ENCODE peak calls at places on chromosome 11, in ten cellular contexts. P, G, Q, W, U, B, Z, S, T and N are unnamed samples.

GRCh38 chr11:62061356-62062222 is 62.2 kb upstream of the INCENP start:
- DNase-seq in W (no peak), U (no peak), T (no peak), S (no peak), P (peak; percentile 42), G (no peak), B (no peak), Z (no peak), Q (no peak), N (peak; percentile 9)

GRCh38 chr11:7016011-7016410 is 4.1 kb downstream of the ZNF214 start:
- DNase-seq in Z (no peak), W (no peak), S (no peak), B (no peak), U (no peak), G (no peak), T (no peak), Q (no peak), P (no peak), N (no peak)

GRCh38 chr11:68841718-68842426 is at the start of gene CPT1A:
- DNase-seq in Z (peak; percentile 48), S (no peak), U (peak; percentile 86), P (peak; percentile 90), B (peak; percentile 86), G (peak; percentile 83), W (no peak), T (peak; percentile 90), Q (peak; percentile 91), N (peak; percentile 79)

GRCh38 chr11:1437500-1437899 is 47.8 kb downstream of the BRSK2 start:
- DNase-seq in S (no peak), Z (no peak), B (peak; percentile 78), G (no peak), U (peak; percentile 83), T (no peak), Q (peak; percentile 73), P (no peak), W (no peak), N (no peak)

GRCh38 chr11:3803726-3804510 is 4.4 kb upstream of the PGAP2 start:
- DNase-seq in U (no peak), Q (no peak), Z (no peak), W (no peak), T (no peak), P (no peak), G (no peak), S (no peak), B (no peak), N (no peak)

GRCh38 chr11:47305734-47306483 is 36.0 kb downstream of the MADD start:
- DNase-seq in G (no peak), P (no peak), S (no peak), Q (no peak), U (no peak), W (no peak), T (no peak), B (no peak), Z (no peak), N (no peak)

GRCh38 chr11:121777056-121777455 is 324.3 kb upstream of the SORL1-AS1 start:
- DNase-seq in S (no peak), P (no peak), G (no peak), Q (no peak), T (no peak), Z (no peak), W (no peak), B (no peak), U (no peak), N (no peak)

GRCh38 chr11:106447631-106448191 is 370.2 kb downstream of the AASDHPPT start:
- DNase-seq in Q (no peak), Z (no peak), G (no peak), T (no peak), P (no peak), W (no peak), U (no peak), S (no peak), B (no peak), N (no peak)

GRCh38 chr11:32297629-32298028 is 137.7 kb downstream of the WT1 start:
- DNase-seq in P (no peak), B (no peak), G (peak; percentile 57), Z (no peak), W (no peak), T (no peak), Q (peak; percentile 31), U (no peak), S (no peak), N (no peak)

GRCh38 chr11:11000546-11001283 is 142.9 kb upstream of the ZBED5 start:
- DNase-seq in B (no peak), S (no peak), Q (no peak), T (peak; percentile 47), U (no peak), W (no peak), Z (no peak), G (no peak), P (peak; percentile 78), N (no peak)

GRCh38 chr11:20045098-20045688 is 115.1 kb downstream of the DBX1 start:
- DNase-seq in T (no peak), W (no peak), Q (no peak), S (no peak), P (no peak), B (no peak), Z (no peak), G (no peak), U (no peak), N (no peak)

GRCh38 chr11:124174001-124174400 is 9.1 kb upstream of the OR10D3 start:
- DNase-seq in Z (no peak), U (no peak), T (no peak), S (no peak), P (no peak), Q (peak; percentile 38), G (peak; percentile 3), W (no peak), B (no peak), N (no peak)

GRCh38 chr11:36034572-36035331 is 90.9 kb downstream of the LDLRAD3 start:
- DNase-seq in U (no peak), W (no peak), B (no peak), Z (no peak), G (peak; percentile 62), P (no peak), T (no peak), Q (no peak), S (no peak), N (no peak)

DNA sequence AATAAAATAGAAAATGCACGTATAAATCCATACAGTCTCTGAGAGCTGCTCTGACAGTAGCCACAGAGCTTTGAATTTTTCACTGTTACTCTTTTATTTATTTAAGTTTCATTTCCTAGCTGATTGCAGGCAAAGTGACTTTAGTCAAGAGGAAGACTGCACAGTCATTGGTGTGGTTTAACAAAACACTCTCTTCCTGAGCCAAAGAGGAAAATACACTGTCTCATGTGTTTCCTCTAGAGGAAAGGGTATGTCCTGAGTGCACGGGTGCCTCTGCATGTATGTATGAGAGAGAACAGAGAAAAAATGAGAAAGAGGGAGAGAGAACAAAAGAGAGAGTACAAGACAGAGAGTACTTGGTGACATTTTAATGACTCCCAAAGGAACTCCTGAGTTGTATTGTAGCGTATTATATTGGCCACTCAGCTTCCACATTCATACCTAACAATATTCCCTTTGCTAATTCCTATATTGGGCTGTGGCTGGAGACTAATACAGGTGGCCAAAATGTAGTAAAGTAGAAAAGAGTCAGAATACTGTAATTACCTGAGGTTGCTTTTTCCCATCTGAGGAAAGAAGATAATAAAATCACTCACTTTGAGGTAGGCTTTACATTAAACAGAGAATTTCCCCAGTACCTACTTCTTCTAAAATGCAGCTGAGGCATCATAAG is at the start of gene OR4D9:
- DNase-seq in U (no peak), S (no peak), T (no peak), Z (no peak), G (no peak), Q (no peak), P (no peak), W (no peak), B (no peak), N (no peak)
- TF ChIP-seq EP300 in U (no peak), S (no peak), T (no peak), Z (no peak), G (no peak), Q (no peak), P (no peak), W (no peak), B (no peak), N (no peak)

GRCh38 chr11:67285541-67286498 is 3.3 kb upstream of the ANKRD13D start:
- DNase-seq in Z (no peak), Q (no peak), B (peak; percentile 44), S (no peak), W (no peak), P (peak; percentile 67), U (no peak), T (no peak), G (no peak), N (no peak)
- H3K4me1 ChIP-seq in Z (peaks cover 47% of the 10 kb centered on the region), Q (peaks cover 15% of the 10 kb centered on the region), B (peaks cover 7% of the 10 kb centered on the region), S (peaks cover 72% of the 10 kb centered on the region), W (peaks cover 26% of the 10 kb centered on the region), P (peaks cover 29% of the 10 kb centered on the region), U (peaks cover 29% of the 10 kb centered on the region), T (peaks cover 28% of the 10 kb centered on the region), G (peaks cover 19% of the 10 kb centered on the region), N (peaks cover 40% of the 10 kb centered on the region)

GRCh38 chr11:108101090-108101775 is 20.1 kb upstream of the ACAT1 start:
- DNase-seq in W (no peak), Q (no peak), S (no peak), U (no peak), G (no peak), B (no peak), T (no peak), Z (no peak), P (no peak), N (no peak)
- TF ChIP-seq EP300 in W (no peak), Q (no peak), S (no peak), U (no peak), G (no peak), B (no peak), T (no peak), Z (no peak), P (no peak), N (no peak)

GRCh38 chr11:126607776-126608625 is 252.5 kb downstream of the ST3GAL4 start:
- DNase-seq in G (no peak), B (no peak), Z (no peak), P (no peak), U (no peak), Q (no peak), W (no peak), S (no peak), T (no peak), N (no peak)

GRCh38 chr11:126607374-126607773 is 251.9 kb downstream of the ST3GAL4 start:
- DNase-seq in B (no peak), S (no peak), T (peak; percentile 25), G (peak; percentile 59), W (no peak), U (peak; percentile 64), Z (peak; percentile 18), Q (peak; percentile 79), P (no peak), N (no peak)

GRCh38 chr11:126608626-126609010 is 253.1 kb downstream of the ST3GAL4 start:
- DNase-seq in P (no peak), G (no peak), S (no peak), Q (no peak), B (no peak), W (no peak), Z (no peak), T (no peak), U (no peak), N (no peak)

GRCh38 chr11:126604461-126604860 is 249.0 kb downstream of the ST3GAL4 start:
- DNase-seq in Z (no peak), U (no peak), W (no peak), G (no peak), T (no peak), P (no peak), S (no peak), Q (no peak), B (no peak), N (no peak)

DNA sequence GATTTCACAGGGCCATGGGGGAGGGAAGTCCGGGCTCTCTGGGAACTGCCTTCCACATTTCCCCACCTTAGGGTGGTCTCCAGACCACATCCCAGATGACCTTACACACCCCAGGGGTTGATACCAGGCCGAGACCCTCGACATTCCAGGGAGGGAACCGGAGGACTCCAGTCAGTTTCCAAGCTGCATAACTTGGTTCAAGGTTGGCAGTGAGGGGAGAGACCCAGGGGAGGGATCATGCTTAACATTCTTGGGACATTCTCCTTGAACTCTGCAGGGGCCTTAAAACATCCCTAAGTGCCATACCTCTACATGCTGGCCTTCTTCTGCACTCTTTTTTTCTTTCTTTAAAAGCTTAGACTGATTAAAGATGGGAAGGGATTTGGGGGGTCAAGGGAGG is 251.0 kb downstream of the ST3GAL4 start:
- DNase-seq in B (no peak), Z (no peak), Q (no peak), U (no peak), S (no peak), T (no peak), W (no peak), G (no peak), P (no peak), N (no peak)
- H3K4me1 ChIP-seq in B (no peaks in the 10 kb centered on the region), Z (peaks cover 19% of the 10 kb centered on the region), Q (no peaks in the 10 kb centered on the region), U (no peaks in the 10 kb centered on the region), S (peaks cover 7% of the 10 kb centered on the region), T (no peaks in the 10 kb centered on the region), W (no peaks in the 10 kb centered on the region), G (peaks cover 4% of the 10 kb centered on the region), P (no peaks in the 10 kb centered on the region), N (peaks cover 7% of the 10 kb centered on the region)